ENCODE peak calls at places on chromosomes 13 and 19, in nine cellular contexts. One of them, this sample, is unnamed.

GRCh38 chr19:5913739-5914357 is at the start of gene CAPS:
- DNase-seq in HFF-Myc: no peak
- DNase-seq in SJCRH30: no peak
- DNase-seq in activated CD4-positive, alpha-beta T cell treated with anti-CD3 and anti-CD28 coated beads, Interleukin-2, amount 50 U/mL, for 1 hour: no peak
- DNase-seq in fibroblast of the conjunctiva: peak; percentile 69
- DNase-seq in fibroblast of pulmonary artery: peak; percentile 46
- DNase-seq in amygdala: no peak
- DNase-seq in AG20443: peak; percentile 87
- DNase-seq in GM12878: no peak
- DNase-seq in this sample: peak; percentile 71

GRCh38 chr19:907183-907853 is 5.7 kb downstream of the R3HDM4 start:
- DNase-seq in HFF-Myc: no peak
- DNase-seq in GM12878: no peak
- DNase-seq in fibroblast of the conjunctiva: no peak
- DNase-seq in AG20443: no peak
- DNase-seq in SJCRH30: no peak
- DNase-seq in activated CD4-positive, alpha-beta T cell treated with anti-CD3 and anti-CD28 coated beads, Interleukin-2, amount 50 U/mL, for 1 hour: peak; percentile 34
- DNase-seq in amygdala: no peak
- DNase-seq in fibroblast of pulmonary artery: no peak
- DNase-seq in this sample: no peak

GRCh38 chr19:2983351-2984195 is 6.2 kb downstream of the TLE6 start:
- DNase-seq in activated CD4-positive, alpha-beta T cell treated with anti-CD3 and anti-CD28 coated beads, Interleukin-2, amount 50 U/mL, for 1 hour: no peak
- DNase-seq in SJCRH30: peak; percentile 95
- DNase-seq in fibroblast of pulmonary artery: peak; percentile 77
- DNase-seq in AG20443: peak; percentile 78
- DNase-seq in GM12878: no peak
- DNase-seq in amygdala: no peak
- DNase-seq in fibroblast of the conjunctiva: peak; percentile 59
- DNase-seq in HFF-Myc: no peak
- DNase-seq in this sample: peak; percentile 63

GRCh38 chr13:99985886-99986527 is 4.4 kb downstream of the ZIC2 start:
- DNase-seq in SJCRH30: no peak
- DNase-seq in GM12878: no peak
- DNase-seq in activated CD4-positive, alpha-beta T cell treated with anti-CD3 and anti-CD28 coated beads, Interleukin-2, amount 50 U/mL, for 1 hour: no peak
- DNase-seq in amygdala: no peak
- DNase-seq in HFF-Myc: no peak
- DNase-seq in fibroblast of the conjunctiva: no peak
- DNase-seq in fibroblast of pulmonary artery: no peak
- DNase-seq in AG20443: no peak
- DNase-seq in this sample: no peak

GRCh38 chr13:47708386-47708785 is 292.7 kb downstream of the SUCLA2 start:
- DNase-seq in SJCRH30: no peak
- DNase-seq in amygdala: no peak
- DNase-seq in GM12878: no peak
- DNase-seq in fibroblast of pulmonary artery: peak; percentile 52
- DNase-seq in AG20443: peak; percentile 21
- DNase-seq in activated CD4-positive, alpha-beta T cell treated with anti-CD3 and anti-CD28 coated beads, Interleukin-2, amount 50 U/mL, for 1 hour: no peak
- DNase-seq in HFF-Myc: peak; percentile 1
- DNase-seq in fibroblast of the conjunctiva: no peak
- DNase-seq in this sample: peak; percentile 71

GRCh38 chr19:6423499-6424189 is 967 bp downstream of the KHSRP start:
- DNase-seq in HFF-Myc: no peak
- DNase-seq in fibroblast of the conjunctiva: peak; percentile 20
- DNase-seq in SJCRH30: peak; percentile 58
- DNase-seq in amygdala: no peak
- DNase-seq in GM12878: no peak
- DNase-seq in activated CD4-positive, alpha-beta T cell treated with anti-CD3 and anti-CD28 coated beads, Interleukin-2, amount 50 U/mL, for 1 hour: peak; percentile 19
- DNase-seq in fibroblast of pulmonary artery: peak; percentile 55
- DNase-seq in AG20443: peak; percentile 79
- DNase-seq in this sample: peak; percentile 32

GRCh38 chr13:113119166-113119821 is 3.3 kb upstream of the F10 start:
- DNase-seq in amygdala: no peak
- DNase-seq in HFF-Myc: no peak
- DNase-seq in SJCRH30: no peak
- DNase-seq in AG20443: no peak
- DNase-seq in activated CD4-positive, alpha-beta T cell treated with anti-CD3 and anti-CD28 coated beads, Interleukin-2, amount 50 U/mL, for 1 hour: no peak
- DNase-seq in fibroblast of the conjunctiva: no peak
- DNase-seq in GM12878: no peak
- DNase-seq in fibroblast of pulmonary artery: no peak
- DNase-seq in this sample: no peak

GRCh38 chr19:16678498-16678897 is 17.6 kb downstream of the TMEM38A start:
- DNase-seq in activated CD4-positive, alpha-beta T cell treated with anti-CD3 and anti-CD28 coated beads, Interleukin-2, amount 50 U/mL, for 1 hour: no peak
- DNase-seq in fibroblast of pulmonary artery: no peak
- DNase-seq in SJCRH30: no peak
- DNase-seq in GM12878: no peak
- DNase-seq in amygdala: no peak
- DNase-seq in fibroblast of the conjunctiva: no peak
- DNase-seq in HFF-Myc: no peak
- DNase-seq in AG20443: no peak
- DNase-seq in this sample: peak; percentile 34

GRCh38 chr19:16382775-16383543 is 58.3 kb downstream of the KLF2 start:
- DNase-seq in AG20443: peak; percentile 94
- DNase-seq in fibroblast of the conjunctiva: peak; percentile 78
- DNase-seq in fibroblast of pulmonary artery: peak; percentile 93
- DNase-seq in amygdala: no peak
- DNase-seq in GM12878: no peak
- DNase-seq in HFF-Myc: peak; percentile 44
- DNase-seq in SJCRH30: peak; percentile 71
- DNase-seq in activated CD4-positive, alpha-beta T cell treated with anti-CD3 and anti-CD28 coated beads, Interleukin-2, amount 50 U/mL, for 1 hour: peak; percentile 82
- DNase-seq in this sample: peak; percentile 65

GRCh38 chr13:109646423-109646822 is 140.0 kb downstream of the IRS2 start:
- DNase-seq in amygdala: no peak
- DNase-seq in SJCRH30: no peak
- DNase-seq in GM12878: peak; percentile 7
- DNase-seq in AG20443: no peak
- DNase-seq in HFF-Myc: no peak
- DNase-seq in activated CD4-positive, alpha-beta T cell treated with anti-CD3 and anti-CD28 coated beads, Interleukin-2, amount 50 U/mL, for 1 hour: no peak
- DNase-seq in fibroblast of the conjunctiva: no peak
- DNase-seq in fibroblast of pulmonary artery: no peak
- DNase-seq in this sample: no peak

GRCh38 chr13:42970824-42971669 is 21.0 kb downstream of the EPSTI1 start:
- DNase-seq in fibroblast of the conjunctiva: no peak
- DNase-seq in fibroblast of pulmonary artery: peak; percentile 63
- DNase-seq in activated CD4-positive, alpha-beta T cell treated with anti-CD3 and anti-CD28 coated beads, Interleukin-2, amount 50 U/mL, for 1 hour: peak; percentile 34
- DNase-seq in SJCRH30: peak; percentile 75
- DNase-seq in amygdala: no peak
- DNase-seq in GM12878: no peak
- DNase-seq in AG20443: peak; percentile 51
- DNase-seq in HFF-Myc: peak; percentile 12
- DNase-seq in this sample: no peak

GRCh38 chr19:48720251-48720612 is 707 bp upstream of the MAMSTR start:
- DNase-seq in AG20443: no peak
- DNase-seq in HFF-Myc: no peak
- DNase-seq in fibroblast of pulmonary artery: no peak
- DNase-seq in fibroblast of the conjunctiva: no peak
- DNase-seq in SJCRH30: no peak
- DNase-seq in amygdala: no peak
- DNase-seq in activated CD4-positive, alpha-beta T cell treated with anti-CD3 and anti-CD28 coated beads, Interleukin-2, amount 50 U/mL, for 1 hour: no peak
- DNase-seq in GM12878: no peak
- DNase-seq in this sample: no peak

GRCh38 chr13:60267498-60268202 is 103.9 kb upstream of the DIAPH3 start:
- DNase-seq in fibroblast of the conjunctiva: no peak
- DNase-seq in fibroblast of pulmonary artery: peak; percentile 2
- DNase-seq in GM12878: no peak
- DNase-seq in SJCRH30: no peak
- DNase-seq in activated CD4-positive, alpha-beta T cell treated with anti-CD3 and anti-CD28 coated beads, Interleukin-2, amount 50 U/mL, for 1 hour: no peak
- DNase-seq in HFF-Myc: no peak
- DNase-seq in AG20443: no peak
- DNase-seq in amygdala: no peak
- DNase-seq in this sample: no peak

GRCh38 chr13:43529796-43530195 is 257.0 kb downstream of the ENOX1 start:
- DNase-seq in SJCRH30: no peak
- DNase-seq in AG20443: no peak
- DNase-seq in amygdala: no peak
- DNase-seq in HFF-Myc: no peak
- DNase-seq in GM12878: no peak
- DNase-seq in activated CD4-positive, alpha-beta T cell treated with anti-CD3 and anti-CD28 coated beads, Interleukin-2, amount 50 U/mL, for 1 hour: no peak
- DNase-seq in fibroblast of the conjunctiva: no peak
- DNase-seq in fibroblast of pulmonary artery: no peak
- DNase-seq in this sample: no peak

GRCh38 chr13:50594276-50594970 is 249.1 kb downstream of the DLEU7 start:
- DNase-seq in AG20443: no peak
- DNase-seq in GM12878: peak; percentile 79
- DNase-seq in activated CD4-positive, alpha-beta T cell treated with anti-CD3 and anti-CD28 coated beads, Interleukin-2, amount 50 U/mL, for 1 hour: no peak
- DNase-seq in HFF-Myc: no peak
- DNase-seq in amygdala: no peak
- DNase-seq in fibroblast of pulmonary artery: no peak
- DNase-seq in SJCRH30: peak; percentile 31
- DNase-seq in fibroblast of the conjunctiva: no peak
- DNase-seq in this sample: no peak

GRCh38 chr13:111914241-111915103 is 152.5 kb upstream of the SOX1 start:
- DNase-seq in SJCRH30: no peak
- DNase-seq in activated CD4-positive, alpha-beta T cell treated with anti-CD3 and anti-CD28 coated beads, Interleukin-2, amount 50 U/mL, for 1 hour: no peak
- DNase-seq in fibroblast of the conjunctiva: no peak
- DNase-seq in amygdala: no peak
- DNase-seq in AG20443: no peak
- DNase-seq in GM12878: no peak
- DNase-seq in HFF-Myc: no peak
- DNase-seq in fibroblast of pulmonary artery: no peak
- DNase-seq in this sample: no peak

This sample was measured in NCI-H226.